ENCODE peak calls at places on chromosome 7, in eight cellular contexts. Q is fibroblast of lung; X is astrocyte of the spinal cord; P is NCI-H1105 treated with DMSO at 0.1 percent for 48 hours; T is neural crest cell; U is A549; O is effector memory CD4-positive, alpha-beta T cell; H is posterior cingulate gyrus. W is an unnamed sample.

GRCh38 chr7:127794551-127794950 is 142.6 kb downstream of the SND1 start:
- DNase-seq in H (no peak), P (no peak), U (no peak), Q (no peak), O (no peak), T (no peak), X (no peak), W (no peak)

GRCh38 chr7:133571066-133571465 is 318.2 kb downstream of the EXOC4 start:
- DNase-seq in X (no peak), Q (no peak), H (no peak), O (no peak), P (no peak), U (no peak), T (no peak), W (no peak)

GRCh38 chr7:123821320-123821719 is 23.6 kb upstream of the HYAL4 start:
- DNase-seq in T (no peak), P (no peak), Q (no peak), U (no peak), X (no peak), O (no peak), H (no peak), W (no peak)

GRCh38 chr7:136656516-136656915 is 211.9 kb upstream of the CHRM2 start:
- DNase-seq in U (no peak), H (no peak), Q (no peak), T (no peak), X (no peak), O (no peak), P (no peak), W (no peak)

GRCh38 chr7:152987673-152988072 is 228.1 kb downstream of the ACTR3B start:
- DNase-seq in X (no peak), H (no peak), T (no peak), O (no peak), Q (peak), P (no peak), U (no peak), W (no peak)

GRCh38 chr7:142808802-142809583 is 38.2 kb downstream of the PRSS2 start:
- DNase-seq in X (peak), U (no peak), H (no peak), Q (peak), T (no peak), O (peak), P (no peak), W (peak)

GRCh38 chr7:87475359-87476178 is at the start of gene ABCB4:
- DNase-seq in P (no peak), T (peak), Q (peak), O (no peak), X (peak), U (no peak), H (peak), W (no peak)

GRCh38 chr7:76296743-76297740 is 5.4 kb upstream of the HSPB1 start:
- DNase-seq in H (no peak), Q (peak), X (peak), T (no peak), U (peak), O (no peak), P (no peak), W (no peak)

GRCh38 chr7:122748195-122748594 is 45.5 kb upstream of the RNF148 start:
- DNase-seq in Q (no peak), T (no peak), U (no peak), P (no peak), X (no peak), H (no peak), O (no peak), W (no peak)

GRCh38 chr7:159030490-159031134 is 114.1 kb downstream of the VIPR2 start:
- DNase-seq in X (no peak), O (no peak), Q (no peak), T (peak), P (peak), U (peak), H (peak), W (no peak)

GRCh38 chr7:132063800-132064199 is 507.4 kb upstream of the PODXL start:
- DNase-seq in U (no peak), P (no peak), O (no peak), H (no peak), X (no peak), T (no peak), Q (no peak), W (no peak)

GRCh38 chr7:123537026-123537642 is 2.7 kb upstream of the IQUB start:
- DNase-seq in U (peak), P (peak), Q (no peak), T (no peak), O (no peak), H (no peak), X (peak), W (no peak)

GRCh38 chr7:123748171-123748733 is 551 bp downstream of the WASL start:
- DNase-seq in P (peak), Q (peak), U (peak), H (peak), X (peak), O (peak), T (peak), W (no peak)

GRCh38 chr7:101330011-101330484 is 8.4 kb upstream of the IFT22 start:
- DNase-seq in Q (no peak), U (no peak), T (no peak), X (no peak), H (peak), O (no peak), P (no peak), W (no peak)

GRCh38 chr7:46424934-46425333 is 503.9 kb upstream of the IGFBP3 start:
- DNase-seq in U (no peak), O (no peak), Q (peak), X (peak), T (no peak), P (no peak), H (no peak), W (no peak)

GRCh38 chr7:21999896-22000295 is 54.2 kb upstream of the CDCA7L start:
- DNase-seq in H (no peak), O (no peak), P (no peak), X (peak), U (no peak), T (no peak), Q (peak), W (no peak)

GRCh38 chr7:24576171-24577052 is 3.2 kb downstream of the PALS2 start:
- DNase-seq in H (peak), Q (peak), P (peak), O (no peak), X (peak), U (peak), T (no peak), W (no peak)

GRCh38 chr7:44287488-44288380 is 37.7 kb downstream of the CAMK2B start:
- DNase-seq in U (no peak), T (no peak), P (no peak), Q (no peak), O (no peak), X (no peak), H (peak), W (peak)

GRCh38 chr7:94188350-94188749 is 184.2 kb upstream of the BET1 start:
- DNase-seq in U (no peak), H (no peak), O (no peak), X (no peak), Q (no peak), T (no peak), P (no peak), W (no peak)

GRCh38 chr7:157568785-157569584 is 232.2 kb downstream of the DNAJB6 start:
- DNase-seq in Q (peak), T (peak), U (no peak), H (peak), X (peak), O (peak), P (peak), W (peak)

W was measured in activated CD4-positive, alpha-beta T cell treated with anti-CD3 and anti-CD28 coated beads for 1 hour.